ENCODE peak calls at places on chromosomes 4 and X, in six cellular contexts. Q is fibroblast of pulmonary artery, T is Panc1, Y is transverse colon, X is epithelial cell of esophagus, S is ovary. R is an unnamed sample.

GRCh38 chr4:65028592-65028991 is 619.3 kb upstream of the TECRL start:
- DNase-seq in Q (no peak), T (no peak), Y (no peak), X (no peak), S (no peak), R (no peak)

GRCh38 chr4:88382621-88383020 is 4.0 kb downstream of the HERC6 start:
- DNase-seq in Q (no peak), T (no peak), Y (no peak), X (peak), S (no peak), R (peak)

GRCh38 chr4:85842540-85842939 is 367.6 kb downstream of the ARHGAP24 start:
- DNase-seq in Q (peak), T (no peak), Y (peak), X (no peak), S (no peak), R (no peak)

GRCh38 chrX:17632942-17633341 is 104.4 kb upstream of the SCML1 start:
- DNase-seq in Q (peak), T (no peak), Y (no peak), X (peak), S (no peak), R (no peak)

GRCh38 chr4:88008133-88008621 is 742 bp downstream of the PKD2 start:
- DNase-seq in Q (peak), T (no peak), Y (peak), X (peak), S (peak), R (peak)

GRCh38 chr4:20252656-20253271 is 1.1 kb downstream of the SLIT2 start:
- DNase-seq in Q (peak), T (no peak), Y (peak), X (peak), S (peak), R (peak)

GRCh38 chr4:25760048-25760447 is 102.7 kb downstream of the SEL1L3 start:
- DNase-seq in Q (no peak), T (no peak), Y (no peak), X (no peak), S (no peak), R (no peak)

GRCh38 chr4:120801171-120801758 is 121.3 kb downstream of the PRDM5 start:
- DNase-seq in Q (peak), T (no peak), Y (no peak), X (peak), S (no peak), R (no peak)

GRCh38 chrX:129658429-129658828 is 3.7 kb upstream of the APLN start:
- DNase-seq in Q (no peak), T (no peak), Y (no peak), X (no peak), S (no peak), R (no peak)

GRCh38 chr4:15385928-15386327 is 41.9 kb upstream of the C1QTNF7 start:
- DNase-seq in Q (no peak), T (no peak), Y (no peak), X (no peak), S (peak), R (no peak)

GRCh38 chrX:40148439-40149285 is 50.9 kb upstream of the BCOR start:
- DNase-seq in Q (no peak), T (no peak), Y (peak), X (no peak), S (no peak), R (no peak)

GRCh38 chr4:32775049-32775448 is 2054.9 kb downstream of the PCDH7 start:
- DNase-seq in Q (peak), T (peak), Y (no peak), X (peak), S (no peak), R (no peak)

GRCh38 chr4:42627887-42628646 is 28.8 kb downstream of the ATP8A1 start:
- DNase-seq in Q (peak), T (no peak), Y (peak), X (no peak), S (peak), R (peak)

GRCh38 chr4:8739357-8739756 is 132.3 kb downstream of the HMX1 start:
- DNase-seq in Q (no peak), T (no peak), Y (no peak), X (no peak), S (no peak), R (peak)

GRCh38 chr4:147709999-147710398 is 21.9 kb upstream of the ARHGAP10 start:
- DNase-seq in Q (no peak), T (no peak), Y (no peak), X (peak), S (no peak), R (no peak)

GRCh38 chr4:99863804-99864203 is 30.4 kb downstream of the LAMTOR3 start:
- DNase-seq in Q (peak), T (no peak), Y (no peak), X (peak), S (no peak), R (no peak)

GRCh38 chr4:41329361-41329760 is 72.6 kb downstream of the UCHL1 start:
- DNase-seq in Q (peak), T (no peak), Y (no peak), X (no peak), S (no peak), R (no peak)

GRCh38 chr4:17273047-17273446 is 238.8 kb downstream of the QDPR start:
- DNase-seq in Q (no peak), T (no peak), Y (no peak), X (no peak), S (no peak), R (no peak)

DNA sequence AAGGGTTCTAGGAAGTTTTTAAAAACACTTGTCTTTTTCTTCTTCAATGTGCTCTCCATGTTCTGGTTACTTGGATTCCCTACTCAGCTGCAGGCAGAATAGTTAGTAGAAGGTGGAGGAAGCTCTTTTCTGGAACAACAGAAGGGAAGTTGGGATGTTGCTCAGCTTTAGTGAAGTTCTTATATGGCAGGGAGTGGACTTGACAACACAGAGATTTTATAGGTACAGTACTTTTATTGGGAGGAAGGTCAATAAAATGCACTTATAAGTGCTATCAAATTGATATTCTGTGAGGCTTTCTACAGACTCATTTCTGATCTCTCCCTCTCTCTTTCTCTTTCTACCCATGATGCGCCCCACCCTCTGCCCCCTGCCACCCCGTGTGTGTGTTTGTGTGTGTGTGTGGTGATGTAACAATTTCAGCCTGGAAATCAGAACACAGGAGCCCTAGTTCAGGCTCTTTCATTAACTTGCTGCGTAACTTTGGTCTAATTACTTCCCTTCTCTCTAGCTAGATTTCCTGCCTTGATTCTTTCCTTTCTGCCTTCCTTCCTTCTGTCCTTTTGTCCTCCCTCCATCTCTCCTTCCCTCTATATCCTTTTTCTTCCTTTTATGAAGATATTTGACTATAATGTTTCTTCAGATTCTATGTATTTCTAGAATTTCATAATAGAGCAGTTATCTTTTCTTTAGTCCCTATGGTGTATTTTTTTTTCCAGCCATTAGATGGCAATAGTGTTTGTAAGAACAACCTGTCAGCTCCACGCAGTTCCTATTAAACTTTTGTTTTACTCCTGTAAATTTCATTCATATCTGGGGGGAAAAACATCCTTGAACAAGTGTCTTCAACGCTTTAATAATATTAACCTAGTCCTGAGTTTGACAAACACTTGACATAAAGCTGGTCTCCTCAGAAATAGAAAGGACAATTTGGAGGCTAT is 37.1 kb downstream of the HEPH start:
- DNase-seq in Q (peak), T (no peak), Y (peak), X (peak), S (no peak), R (peak)
- TF ChIP-seq CTCF in Q (peak), T (peak), Y (peak), X (no peak), S (no peak), R (no peak)

GRCh38 chr4:129926936-129927335 is 831.0 kb downstream of the C4orf33 start:
- DNase-seq in Q (peak), T (no peak), Y (no peak), X (peak), S (no peak), R (no peak)

GRCh38 chr4:129929984-129930383 is 834.0 kb downstream of the C4orf33 start:
- DNase-seq in Q (no peak), T (no peak), Y (no peak), X (no peak), S (no peak), R (no peak)

DNA sequence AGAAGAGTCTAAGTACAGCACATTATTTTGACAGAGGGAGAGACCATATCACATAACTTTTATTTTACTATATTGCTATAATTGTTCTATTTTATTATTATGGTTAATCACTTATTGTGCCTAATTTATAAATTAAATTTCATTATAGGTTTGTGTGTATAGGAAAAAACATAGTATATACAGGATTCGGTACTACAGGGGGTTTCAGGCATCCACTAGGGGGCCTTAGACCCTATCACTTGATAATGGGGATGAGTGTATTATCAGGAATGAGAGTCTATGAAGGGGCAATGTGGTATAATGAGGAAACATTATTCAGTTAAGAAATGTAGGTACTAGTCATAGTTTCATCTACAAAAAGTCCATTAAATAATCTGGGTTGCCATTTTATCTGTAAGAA is 833.1 kb downstream of the C4orf33 start:
- DNase-seq in Q (no peak), T (no peak), Y (no peak), X (peak), S (no peak), R (no peak)
- TF ChIP-seq CTCF in Q (no peak), T (peak), Y (no peak), X (no peak), S (no peak), R (peak)

DNA sequence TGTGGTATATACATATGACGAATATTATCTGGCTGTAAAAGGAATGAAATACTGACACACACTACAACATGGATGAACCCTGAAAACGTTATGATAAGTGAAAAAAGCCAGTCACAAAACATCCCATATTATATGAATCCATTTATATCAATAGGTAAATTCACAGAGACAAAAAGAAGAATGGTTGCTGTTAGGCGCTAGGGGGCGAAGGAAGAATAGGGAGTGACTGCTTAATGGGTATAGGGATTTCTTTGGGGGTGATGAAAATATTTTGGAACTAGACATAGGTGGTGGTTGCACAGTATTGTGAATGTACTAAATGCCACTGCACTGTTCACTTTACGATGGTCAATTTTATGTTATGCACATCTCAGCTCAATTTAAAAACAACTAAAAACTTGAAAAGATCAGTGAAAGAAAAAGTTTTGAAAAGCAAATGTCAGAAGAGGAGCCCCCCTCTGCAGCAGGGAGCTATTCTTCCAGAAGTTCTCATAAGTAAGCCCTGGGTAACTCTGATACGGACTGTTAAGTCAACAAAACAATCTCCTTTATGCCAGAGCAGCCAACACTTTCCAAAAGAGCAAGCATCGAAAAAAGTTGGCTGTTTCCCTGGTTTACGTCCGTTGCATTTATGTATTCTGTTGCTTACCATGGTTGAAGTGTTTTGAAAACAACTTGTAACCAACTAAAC is 96.3 kb upstream of the EGFL6 start:
- DNase-seq in Q (peak), T (no peak), Y (no peak), X (no peak), S (no peak), R (no peak)
- TF ChIP-seq CTCF in Q (peak), T (no peak), Y (no peak), X (no peak), S (no peak), R (no peak)

GRCh38 chr4:3416821-3417221 is 24.9 kb upstream of the HGFAC start:
- DNase-seq in Q (no peak), T (no peak), Y (no peak), X (no peak), S (peak), R (no peak)

GRCh38 chr4:3419836-3420605 is 21.7 kb upstream of the HGFAC start:
- DNase-seq in Q (no peak), T (no peak), Y (no peak), X (no peak), S (no peak), R (no peak)

GRCh38 chr4:3416270-3416669 is 25.5 kb upstream of the HGFAC start:
- DNase-seq in Q (no peak), T (no peak), Y (no peak), X (no peak), S (peak), R (no peak)

GRCh38 chr4:3417448-3417847 is 24.3 kb upstream of the HGFAC start:
- DNase-seq in Q (no peak), T (no peak), Y (no peak), X (no peak), S (peak), R (no peak)

DNA sequence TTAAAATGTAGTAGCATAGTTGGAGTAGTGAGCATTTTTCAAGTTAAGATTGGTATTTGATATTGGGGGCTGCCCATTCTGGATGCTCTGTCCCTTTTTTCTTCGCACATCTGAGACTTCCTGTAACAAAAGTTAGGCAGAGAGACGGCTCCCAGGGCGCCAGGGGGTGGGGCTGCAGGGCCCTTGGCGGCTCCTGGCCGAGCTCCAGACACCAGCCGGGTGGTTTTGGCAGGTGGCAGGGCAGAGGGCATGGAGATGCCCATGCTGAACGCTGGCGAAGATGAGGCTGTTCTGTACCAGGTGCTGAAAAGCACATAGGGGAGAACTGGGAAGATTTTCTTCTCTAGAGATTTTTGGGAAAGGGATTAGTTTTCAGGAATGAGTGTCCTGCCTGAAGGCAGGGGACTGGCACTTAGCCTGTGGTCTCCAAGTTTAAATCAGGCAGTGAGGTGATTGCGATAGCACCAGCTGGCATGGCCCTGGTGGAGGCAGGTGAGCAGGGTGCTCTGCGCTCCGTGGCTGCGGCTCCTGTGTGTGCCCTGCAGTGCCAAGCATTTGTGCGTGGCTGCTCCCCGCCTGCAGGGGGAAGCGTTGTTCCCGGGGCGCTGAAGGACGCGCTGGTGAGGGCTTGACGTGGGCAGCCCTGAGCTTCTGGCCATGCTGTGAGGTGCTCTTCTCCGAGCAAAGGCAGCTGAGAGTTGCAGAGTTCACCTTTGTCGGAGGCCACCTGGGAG is 23.6 kb upstream of the HGFAC start:
- DNase-seq in Q (no peak), T (no peak), Y (no peak), X (peak), S (peak), R (no peak)
- TF ChIP-seq CTCF in Q (no peak), T (no peak), Y (no peak), X (peak), S (no peak), R (peak)

GRCh38 chr4:125484912-125485311 is 170.2 kb downstream of the FAT4 start:
- DNase-seq in Q (no peak), T (no peak), Y (no peak), X (peak), S (no peak), R (no peak)
- TF ChIP-seq CTCF in Q (no peak), T (no peak), Y (no peak), X (no peak), S (no peak), R (no peak)

DNA sequence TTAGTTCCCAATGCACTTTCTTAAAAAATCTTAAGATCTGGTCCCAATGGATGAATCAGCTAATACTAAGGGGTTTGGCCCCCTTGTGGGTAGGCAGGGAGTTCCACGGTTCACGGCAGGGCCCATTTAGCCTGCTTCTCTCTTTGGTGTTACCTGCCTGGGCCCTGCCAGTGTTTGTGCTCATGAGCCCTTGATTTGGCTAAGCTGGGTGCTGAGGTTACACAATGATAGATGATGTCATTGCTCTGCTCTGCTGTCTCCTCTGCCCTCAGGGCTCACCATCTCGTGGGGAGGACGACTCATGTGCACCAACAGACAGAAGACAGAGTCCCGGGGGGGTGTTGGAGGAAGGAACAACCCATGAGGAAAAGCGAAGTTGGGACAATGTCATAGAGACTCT is 24.4 kb downstream of the RTL5 start:
- DNase-seq in Q (peak), T (no peak), Y (no peak), X (peak), S (no peak), R (no peak)
- TF ChIP-seq CTCF in Q (no peak), T (no peak), Y (no peak), X (no peak), S (no peak), R (no peak)

DNA sequence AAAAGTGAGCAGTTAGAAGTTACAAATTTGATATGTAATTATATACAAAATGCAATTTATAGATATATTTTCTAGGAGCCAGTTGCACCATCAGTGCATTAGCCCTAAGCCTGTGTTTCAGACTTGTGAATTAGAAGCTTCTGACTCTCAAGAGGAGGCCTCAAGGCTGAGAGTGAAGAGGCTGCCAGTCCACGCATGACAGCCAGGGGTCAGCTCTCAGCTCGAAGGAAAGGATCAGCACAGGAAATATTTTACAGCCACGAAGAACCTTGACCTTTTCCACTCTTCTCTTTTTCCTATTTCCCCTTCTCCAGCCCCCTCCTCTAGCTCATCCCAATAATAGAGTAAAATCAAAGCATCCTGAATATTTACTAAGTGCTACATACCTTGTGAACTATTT is 642.4 kb downstream of the TRIML1 start:
- DNase-seq in Q (no peak), T (no peak), Y (no peak), X (peak), S (no peak), R (no peak)
- TF ChIP-seq CTCF in Q (no peak), T (peak), Y (no peak), X (peak), S (no peak), R (no peak)

DNA sequence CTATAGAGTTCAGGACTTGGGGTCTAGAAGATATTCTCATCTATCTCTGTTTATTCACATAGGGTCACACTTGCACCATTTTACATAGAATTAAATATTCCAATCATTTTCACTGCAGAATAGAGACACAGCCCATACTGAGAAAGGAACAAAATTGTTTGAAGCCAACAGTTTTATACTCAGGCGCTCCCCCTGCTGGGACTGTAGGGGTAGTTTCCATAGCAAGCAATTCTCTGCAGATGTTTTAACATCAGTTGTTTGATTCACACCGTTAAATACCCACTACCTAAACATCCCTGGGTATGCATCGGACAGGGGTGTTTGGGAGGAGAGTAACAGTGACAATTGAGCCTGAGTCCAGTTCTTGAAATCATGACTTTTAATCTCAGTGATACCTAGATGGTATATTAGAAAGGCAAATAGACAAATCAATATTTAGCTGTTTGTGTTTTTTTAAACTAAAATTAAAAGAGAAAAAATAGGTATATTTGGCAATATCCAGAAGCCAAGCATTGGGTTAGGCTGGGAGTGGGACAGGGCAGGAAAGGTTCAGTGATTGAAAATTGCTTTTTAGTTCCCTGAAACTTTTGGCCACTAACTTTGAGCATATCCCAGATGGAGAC is 33.8 kb downstream of the LONRF3 start:
- DNase-seq in Q (peak), T (peak), Y (peak), X (peak), S (no peak), R (peak)
- TF ChIP-seq CTCF in Q (peak), T (peak), Y (peak), X (peak), S (no peak), R (peak)